ENCODE peak calls at places on chromosome 3, in five cellular contexts. One of them, this sample, is unnamed.

GRCh38 chr3:60953406-60953805 is 297.8 kb downstream of the FHIT start:
- DNase-seq in C1 segment of cervical spinal cord: no peak
- DNase-seq in NCI-H460: no peak
- DNase-seq in NCI-H345: no peak
- DNase-seq in H7: no peak
- DNase-seq in this sample: no peak

GRCh38 chr3:143811602-143812001 is 36.7 kb downstream of the SLC9A9 start:
- DNase-seq in C1 segment of cervical spinal cord: no peak
- DNase-seq in NCI-H460: no peak
- DNase-seq in NCI-H345: no peak
- DNase-seq in H7: no peak
- DNase-seq in this sample: no peak

GRCh38 chr3:129315386-129315991 is 36.8 kb downstream of the HMCES start:
- DNase-seq in C1 segment of cervical spinal cord: no peak
- DNase-seq in NCI-H460: no peak
- DNase-seq in NCI-H345: no peak
- DNase-seq in H7: peak; percentile 72
- DNase-seq in this sample: peak; percentile 37

GRCh38 chr3:63847718-63848450 is 15.7 kb downstream of the THOC7 start:
- DNase-seq in C1 segment of cervical spinal cord: no peak
- DNase-seq in NCI-H460: no peak
- DNase-seq in NCI-H345: no peak
- DNase-seq in H7: no peak
- DNase-seq in this sample: no peak

GRCh38 chr3:149886957-149887356 is 73.9 kb downstream of the RNF13 start:
- DNase-seq in C1 segment of cervical spinal cord: no peak
- DNase-seq in NCI-H460: no peak
- DNase-seq in NCI-H345: no peak
- DNase-seq in H7: peak; percentile 8
- DNase-seq in this sample: no peak

GRCh38 chr3:144777941-144778340 is 806.3 kb downstream of the DIPK2A start:
- DNase-seq in C1 segment of cervical spinal cord: no peak
- DNase-seq in NCI-H460: no peak
- DNase-seq in NCI-H345: no peak
- DNase-seq in H7: no peak
- DNase-seq in this sample: no peak

GRCh38 chr3:99175276-99175801 is 273.8 kb upstream of the DCBLD2 start:
- DNase-seq in C1 segment of cervical spinal cord: no peak
- DNase-seq in NCI-H460: no peak
- DNase-seq in NCI-H345: no peak
- DNase-seq in H7: no peak
- DNase-seq in this sample: no peak

GRCh38 chr3:187456268-187456667 is 88.1 kb downstream of the RTP4 start:
- DNase-seq in C1 segment of cervical spinal cord: no peak
- DNase-seq in NCI-H460: no peak
- DNase-seq in NCI-H345: no peak
- DNase-seq in H7: no peak
- DNase-seq in this sample: peak; percentile 53

GRCh38 chr3:85068911-85069310 is 110.1 kb downstream of the CADM2 start:
- DNase-seq in C1 segment of cervical spinal cord: no peak
- DNase-seq in NCI-H460: no peak
- DNase-seq in NCI-H345: no peak
- DNase-seq in H7: no peak
- DNase-seq in this sample: no peak

GRCh38 chr3:43152649-43153048 is 46.8 kb upstream of the POMGNT2 start:
- DNase-seq in C1 segment of cervical spinal cord: no peak
- DNase-seq in NCI-H460: no peak
- DNase-seq in NCI-H345: peak; percentile 21
- DNase-seq in H7: no peak
- DNase-seq in this sample: no peak

GRCh38 chr3:61701019-61701418 is 139.6 kb downstream of the PTPRG start:
- DNase-seq in C1 segment of cervical spinal cord: no peak
- DNase-seq in NCI-H460: no peak
- DNase-seq in NCI-H345: no peak
- DNase-seq in H7: no peak
- DNase-seq in this sample: no peak

GRCh38 chr3:25573386-25574171 is 91.1 kb downstream of the TOP2B start:
- DNase-seq in C1 segment of cervical spinal cord: no peak
- DNase-seq in NCI-H460: no peak
- DNase-seq in NCI-H345: no peak
- DNase-seq in H7: no peak
- DNase-seq in this sample: no peak

GRCh38 chr3:183484676-183485075 is 56.3 kb upstream of the MCF2L2 start:
- DNase-seq in C1 segment of cervical spinal cord: no peak
- DNase-seq in NCI-H460: no peak
- DNase-seq in NCI-H345: no peak
- DNase-seq in H7: no peak
- DNase-seq in this sample: no peak

GRCh38 chr3:13092621-13093339 is 19.6 kb upstream of the IQSEC1 start:
- DNase-seq in C1 segment of cervical spinal cord: no peak
- DNase-seq in NCI-H460: no peak
- DNase-seq in NCI-H345: no peak
- DNase-seq in H7: no peak
- DNase-seq in this sample: no peak

GRCh38 chr3:38311941-38312340 is 29.8 kb downstream of the SLC22A14 start:
- DNase-seq in C1 segment of cervical spinal cord: no peak
- DNase-seq in NCI-H460: no peak
- DNase-seq in NCI-H345: no peak
- DNase-seq in H7: no peak
- DNase-seq in this sample: no peak

GRCh38 chr3:194587438-194587931 is 45.7 kb downstream of the TMEM44 start:
- DNase-seq in C1 segment of cervical spinal cord: no peak
- DNase-seq in NCI-H460: no peak
- DNase-seq in NCI-H345: no peak
- DNase-seq in H7: no peak
- DNase-seq in this sample: peak; percentile 56

GRCh38 chr3:133941390-133941789 is 45.7 kb upstream of the RAB6B start:
- DNase-seq in C1 segment of cervical spinal cord: no peak
- DNase-seq in NCI-H460: no peak
- DNase-seq in NCI-H345: no peak
- DNase-seq in H7: peak; percentile 70
- DNase-seq in this sample: no peak

GRCh38 chr3:140898340-140899180 is 43.1 kb upstream of the SLC25A36 start:
- DNase-seq in C1 segment of cervical spinal cord: no peak
- DNase-seq in NCI-H460: peak; percentile 46
- DNase-seq in NCI-H345: peak; percentile 18
- DNase-seq in H7: peak; percentile 25
- DNase-seq in this sample: no peak

GRCh38 chr3:107013606-107014005 is 363.6 kb upstream of the CCDC54 start:
- DNase-seq in C1 segment of cervical spinal cord: no peak
- DNase-seq in NCI-H460: no peak
- DNase-seq in NCI-H345: no peak
- DNase-seq in H7: no peak
- DNase-seq in this sample: no peak

GRCh38 chr3:184505479-184505878 is 56.1 kb upstream of the EPHB3 start:
- DNase-seq in C1 segment of cervical spinal cord: no peak
- DNase-seq in NCI-H460: no peak
- DNase-seq in NCI-H345: no peak
- DNase-seq in H7: no peak
- DNase-seq in this sample: no peak

GRCh38 chr3:57624801-57625200 is 27.7 kb upstream of the ARF4 start:
- DNase-seq in C1 segment of cervical spinal cord: no peak
- DNase-seq in NCI-H460: no peak
- DNase-seq in NCI-H345: no peak
- DNase-seq in H7: no peak
- DNase-seq in this sample: no peak

GRCh38 chr3:11548721-11549131 is 95.0 kb downstream of the VGLL4 start:
- DNase-seq in C1 segment of cervical spinal cord: no peak
- DNase-seq in NCI-H460: no peak
- DNase-seq in NCI-H345: peak; percentile 68
- DNase-seq in H7: peak; percentile 28
- DNase-seq in this sample: no peak

GRCh38 chr3:104066658-104067057 is 1300.1 kb upstream of the ALCAM start:
- DNase-seq in C1 segment of cervical spinal cord: no peak
- DNase-seq in NCI-H460: no peak
- DNase-seq in NCI-H345: no peak
- DNase-seq in H7: no peak
- DNase-seq in this sample: no peak

GRCh38 chr3:134462236-134463059 is 23.3 kb downstream of the ANAPC13 start:
- DNase-seq in C1 segment of cervical spinal cord: no peak
- DNase-seq in NCI-H460: no peak
- DNase-seq in NCI-H345: no peak
- DNase-seq in H7: no peak
- DNase-seq in this sample: no peak

GRCh38 chr3:161349529-161350278 is 21.6 kb downstream of the SPTSSB start:
- DNase-seq in C1 segment of cervical spinal cord: no peak
- DNase-seq in NCI-H460: no peak
- DNase-seq in NCI-H345: no peak
- DNase-seq in H7: no peak
- DNase-seq in this sample: no peak

GRCh38 chr3:141659821-141660597 is 78.1 kb upstream of the RNF7 start:
- DNase-seq in C1 segment of cervical spinal cord: no peak
- DNase-seq in NCI-H460: peak; percentile 13
- DNase-seq in NCI-H345: peak; percentile 48
- DNase-seq in H7: peak; percentile 81
- DNase-seq in this sample: no peak

GRCh38 chr3:76138921-76139320 is 353.6 kb upstream of the ZNF717 start:
- DNase-seq in C1 segment of cervical spinal cord: no peak
- DNase-seq in NCI-H460: no peak
- DNase-seq in NCI-H345: no peak
- DNase-seq in H7: no peak
- DNase-seq in this sample: no peak

GRCh38 chr3:143775401-143775970 is 72.8 kb downstream of the SLC9A9 start:
- DNase-seq in C1 segment of cervical spinal cord: no peak
- DNase-seq in NCI-H460: peak; percentile 9
- DNase-seq in NCI-H345: peak; percentile 41
- DNase-seq in H7: peak; percentile 15
- DNase-seq in this sample: no peak

GRCh38 chr3:193777524-193777923 is 184.5 kb downstream of the OPA1 start:
- DNase-seq in C1 segment of cervical spinal cord: no peak
- DNase-seq in NCI-H460: no peak
- DNase-seq in NCI-H345: no peak
- DNase-seq in H7: no peak
- DNase-seq in this sample: no peak

GRCh38 chr3:28308196-28308595 is 40.3 kb upstream of the ZCWPW2 start:
- DNase-seq in C1 segment of cervical spinal cord: no peak
- DNase-seq in NCI-H460: no peak
- DNase-seq in NCI-H345: no peak
- DNase-seq in H7: no peak
- DNase-seq in this sample: no peak

GRCh38 chr3:186339180-186339912 is 22.7 kb downstream of the DGKG start:
- DNase-seq in C1 segment of cervical spinal cord: no peak
- DNase-seq in NCI-H460: no peak
- DNase-seq in NCI-H345: no peak
- DNase-seq in H7: no peak
- DNase-seq in this sample: no peak

GRCh38 chr3:48598323-48599076 is 3.4 kb upstream of the COL7A1 start:
- DNase-seq in C1 segment of cervical spinal cord: no peak
- DNase-seq in NCI-H460: no peak
- DNase-seq in NCI-H345: no peak
- DNase-seq in H7: no peak
- DNase-seq in this sample: no peak

GRCh38 chr3:55409802-55410201 is 77.3 kb downstream of the WNT5A start:
- DNase-seq in C1 segment of cervical spinal cord: no peak
- DNase-seq in NCI-H460: no peak
- DNase-seq in NCI-H345: no peak
- DNase-seq in H7: no peak
- DNase-seq in this sample: no peak

GRCh38 chr3:149581681-149582349 is 76.0 kb downstream of the WWTR1 start:
- DNase-seq in C1 segment of cervical spinal cord: no peak
- DNase-seq in NCI-H460: peak; percentile 94
- DNase-seq in NCI-H345: no peak
- DNase-seq in H7: no peak
- DNase-seq in this sample: peak; percentile 20